ENCODE peak calls at places on chromosomes 6 and 20, in eight cellular contexts. S is sigmoid colon, P is spleen, V is HepG2, A is stomach, M is transverse colon, O is breast epithelium, C is HCT116. E is an unnamed sample.

GRCh38 chr6:43263314-43264178 is 20.3 kb downstream of the TTBK1 start:
- DNase-seq in O (peak), C (peak), P (peak), A (peak), S (peak), V (peak), M (peak), E (peak)

GRCh38 chr6:71383891-71384489 is 95.4 kb downstream of the OGFRL1 start:
- DNase-seq in S (no peak), O (no peak), P (no peak), A (no peak), C (peak), V (peak), M (no peak), E (no peak)

GRCh38 chr20:57678340-57678739 is 31.5 kb downstream of the PMEPA1 start:
- DNase-seq in P (no peak), M (peak), S (no peak), C (no peak), A (no peak), O (no peak), V (no peak), E (no peak)

GRCh38 chr20:32116079-32116521 is 6.6 kb downstream of the TM9SF4 start:
- DNase-seq in A (no peak), M (no peak), S (no peak), O (no peak), C (no peak), V (no peak), P (no peak), E (no peak)

GRCh38 chr6:149094156-149094555 is 223.4 kb upstream of the TAB2 start:
- DNase-seq in O (no peak), S (no peak), M (no peak), V (no peak), C (no peak), P (no peak), A (no peak), E (no peak)

GRCh38 chr6:26420607-26421235 is 18.6 kb downstream of the BTN3A1 start:
- DNase-seq in O (peak), C (peak), A (no peak), S (no peak), V (peak), M (peak), P (no peak), E (no peak)

GRCh38 chr6:27553123-27553904 is 80.4 kb upstream of the ZNF184 start:
- DNase-seq in P (no peak), O (no peak), M (no peak), C (no peak), S (no peak), V (peak), A (no peak), E (no peak)

GRCh38 chr20:47362361-47363219 is 6.1 kb upstream of the ZMYND8 start:
- DNase-seq in P (peak), V (no peak), A (no peak), C (no peak), O (no peak), M (no peak), S (no peak), E (no peak)

GRCh38 chr20:63534831-63535651 is 2.1 kb downstream of the PTK6 start:
- DNase-seq in O (no peak), M (peak), C (no peak), A (peak), V (no peak), P (peak), S (no peak), E (no peak)

GRCh38 chr6:82067021-82067420 is 180.5 kb downstream of the IBTK start:
- DNase-seq in S (no peak), P (no peak), O (no peak), V (no peak), C (no peak), M (peak), A (no peak), E (no peak)

GRCh38 chr6:84768442-84769174 is 4.2 kb upstream of the TBX18 start:
- DNase-seq in M (no peak), S (no peak), A (no peak), C (no peak), P (no peak), O (no peak), V (no peak), E (no peak)

GRCh38 chr6:291148-291696 is 1.1 kb upstream of the DUSP22 start:
- DNase-seq in O (no peak), C (no peak), A (no peak), S (no peak), V (no peak), P (peak), M (no peak), E (no peak)

GRCh38 chr6:1379026-1379809 is 10.2 kb upstream of the FOXF2 start:
- DNase-seq in M (no peak), S (no peak), C (no peak), A (no peak), V (no peak), O (no peak), P (peak), E (no peak)

GRCh38 chr20:44509762-44510161 is 12.1 kb downstream of the SERINC3 start:
- DNase-seq in M (no peak), A (no peak), C (no peak), S (no peak), V (no peak), P (no peak), O (no peak), E (no peak)

GRCh38 chr6:135935951-135936601 is 84.6 kb downstream of the PDE7B start:
- DNase-seq in C (no peak), P (no peak), M (no peak), V (no peak), O (no peak), S (no peak), A (no peak), E (peak)

GRCh38 chr6:137601471-137601870 is 107.3 kb upstream of the OLIG3 start:
- DNase-seq in M (no peak), A (no peak), P (no peak), V (no peak), S (no peak), O (no peak), C (no peak), E (no peak)

GRCh38 chr6:56767892-56768531 is 125.3 kb upstream of the DST start:
- DNase-seq in P (no peak), C (no peak), S (no peak), V (no peak), M (no peak), A (no peak), O (no peak), E (no peak)

GRCh38 chr20:47800619-47801018 is 15.3 kb upstream of the SULF2 start:
- DNase-seq in O (no peak), P (no peak), M (no peak), V (no peak), A (no peak), C (no peak), S (no peak), E (no peak)

GRCh38 chr6:160139420-160139851 is 17.8 kb downstream of the SLC22A1 start:
- DNase-seq in O (no peak), A (no peak), P (no peak), S (peak), M (no peak), C (no peak), V (no peak), E (no peak)

GRCh38 chr20:36483919-36484808 is 57.2 kb upstream of the MYL9 start:
- DNase-seq in V (no peak), P (no peak), S (no peak), M (no peak), O (no peak), C (no peak), A (peak), E (no peak)

GRCh38 chr20:21289651-21290050 is 13.5 kb upstream of the XRN2 start:
- DNase-seq in O (no peak), V (no peak), S (no peak), P (no peak), C (no peak), M (no peak), A (no peak), E (no peak)

GRCh38 chr6:35142578-35142977 is 1.4 kb upstream of the TCP11 start:
- DNase-seq in P (no peak), S (no peak), V (no peak), C (no peak), A (no peak), M (no peak), O (no peak), E (no peak)

GRCh38 chr6:37495199-37495913 is 4.3 kb downstream of the CCDC167 start:
- DNase-seq in O (no peak), S (no peak), M (no peak), P (no peak), V (no peak), A (no peak), C (no peak), E (no peak)

DNA sequence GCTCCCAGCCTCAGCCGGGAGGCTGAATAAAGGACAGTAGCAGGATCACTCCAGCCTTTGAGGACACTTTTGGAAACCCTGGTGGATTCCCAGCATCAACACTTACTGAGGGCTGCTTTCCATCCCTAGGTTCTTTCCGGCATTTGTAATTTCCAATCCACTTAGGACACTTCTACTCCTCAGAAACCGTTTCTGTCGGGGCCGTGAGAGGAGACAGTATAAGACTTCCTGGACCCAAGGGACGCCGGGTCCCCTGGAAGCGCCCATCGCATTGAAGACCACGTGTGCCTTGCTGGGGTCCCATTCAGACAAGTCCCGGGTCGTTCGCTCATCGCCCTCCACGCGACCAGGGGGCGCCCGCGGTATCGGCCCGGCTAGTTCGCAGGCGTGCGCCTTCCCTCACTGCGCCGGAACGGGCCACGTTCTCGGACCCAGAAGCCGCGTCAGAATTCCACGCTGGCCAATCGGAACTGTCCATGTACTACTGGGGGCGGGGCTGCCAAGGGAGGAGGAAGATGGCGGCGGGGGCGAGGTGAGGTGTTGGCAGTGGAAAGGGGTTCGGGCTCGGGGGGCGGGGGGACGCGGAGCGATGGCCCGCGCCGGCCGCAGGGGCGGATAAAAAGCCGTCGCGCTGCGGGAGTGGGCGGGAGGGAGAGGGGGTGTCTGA is at the start of gene NUS1:
- DNase-seq in C (peak), M (peak), P (peak), V (peak), O (peak), S (peak), A (peak), E (peak)
- TF ChIP-seq POLR2A in C (no peak), M (peak), P (no peak), V (peak), O (no peak), S (peak), A (no peak), E (peak)

GRCh38 chr20:22567944-22568871 is 16.2 kb downstream of the FOXA2 start:
- DNase-seq in M (no peak), S (no peak), P (no peak), C (no peak), V (no peak), A (peak), O (no peak), E (no peak)
- H3K4me3 ChIP-seq in M (no peak), S (no peak), P (no peak), C (no peak), V (no peak), A (peak), O (no peak), E (no peak)

GRCh38 chr6:50837589-50838445 is 19.1 kb downstream of the TFAP2B start:
- DNase-seq in O (no peak), A (no peak), P (no peak), V (peak), C (no peak), M (no peak), S (no peak), E (no peak)
- TF ChIP-seq POLR2AphosphoS5 in O (no peak), A (no peak), P (no peak), V (no peak), C (no peak), M (no peak), S (no peak), E (no peak)

GRCh38 chr6:112043032-112044007 is 10.6 kb upstream of the CCN6 start:
- DNase-seq in C (peak), P (peak), S (peak), V (peak), M (peak), A (peak), O (peak), E (peak)
- TF ChIP-seq POLR2A in C (peak), P (no peak), S (no peak), V (no peak), M (peak), A (no peak), O (no peak), E (no peak)

E was measured in prostate gland.